ENCODE peak calls at places on chromosomes 3 and 15, in seven cellular contexts. Z, A, F, U, K, Q and D are unnamed samples.

GRCh38 chr3:134486577-134487041 is 752 bp downstream of the CEP63 start:
- DNase-seq in U (peak), Z (no peak), Q (no peak), A (no peak), F (no peak), K (peak), D (peak)

GRCh38 chr15:38030609-38031008 is 96.2 kb downstream of the TMCO5A start:
- DNase-seq in K (no peak), F (no peak), A (no peak), Z (no peak), U (no peak), Q (no peak), D (no peak)

GRCh38 chr15:72825831-72826230 is 42.3 kb upstream of the ADPGK start:
- DNase-seq in K (no peak), Z (no peak), Q (no peak), F (no peak), A (no peak), U (no peak), D (no peak)

GRCh38 chr15:40506964-40507571 is 36.3 kb downstream of the CHST14 start:
- DNase-seq in K (peak), F (peak), A (peak), Q (peak), U (peak), Z (peak), D (peak)

GRCh38 chr15:101051291-101052030 is 132.3 kb downstream of the LRRK1 start:
- DNase-seq in A (no peak), Z (no peak), Q (no peak), F (no peak), K (no peak), U (no peak), D (no peak)

GRCh38 chr15:68427961-68428360 is 4.0 kb downstream of the ITGA11 start:
- DNase-seq in Q (no peak), Z (no peak), A (no peak), U (no peak), F (no peak), K (no peak), D (no peak)

GRCh38 chr3:164208026-164208425 is 870.3 kb downstream of the SI start:
- DNase-seq in F (no peak), Z (no peak), U (no peak), A (no peak), Q (no peak), K (no peak), D (no peak)

GRCh38 chr3:49841126-49841525 is 15.2 kb downstream of the TRAIP start:
- DNase-seq in A (peak), K (peak), Q (no peak), Z (no peak), U (peak), F (no peak), D (peak)

GRCh38 chr3:45043715-45044299 is 17.7 kb downstream of the CLEC3B start:
- DNase-seq in K (no peak), Q (no peak), U (peak), A (peak), Z (no peak), F (no peak), D (peak)

GRCh38 chr15:64216722-64217428 is 54.1 kb upstream of the PPIB start:
- DNase-seq in A (no peak), Z (no peak), Q (no peak), U (no peak), F (no peak), K (no peak), D (no peak)

GRCh38 chr3:66144792-66145733 is 75.7 kb upstream of the SLC25A26 start:
- DNase-seq in U (no peak), A (no peak), K (no peak), F (no peak), Z (no peak), Q (no peak), D (peak)

GRCh38 chr3:111971533-111971932 is 7.3 kb upstream of the ABHD10 start:
- DNase-seq in U (no peak), Q (no peak), Z (no peak), F (no peak), A (no peak), K (no peak), D (no peak)

GRCh38 chr3:43735618-43736017 is 44.9 kb downstream of the ABHD5 start:
- DNase-seq in F (no peak), Z (no peak), K (no peak), Q (no peak), U (no peak), A (no peak), D (no peak)

GRCh38 chr3:46642971-46643370 is 30.6 kb downstream of the FAM240A start:
- DNase-seq in K (no peak), U (no peak), F (no peak), A (no peak), Q (no peak), Z (no peak), D (no peak)

GRCh38 chr3:20061331-20061730 is 21.1 kb downstream of the KAT2B start:
- DNase-seq in Z (no peak), K (no peak), Q (no peak), F (no peak), U (no peak), A (no peak), D (no peak)
- H3K4me3 ChIP-seq in Z (no peak), K (no peak), Q (no peak), F (no peak), U (no peak), A (no peak), D (no peak)

GRCh38 chr3:142574665-142575064 is 3.9 kb downstream of the ATR start:
- DNase-seq in K (no peak), Q (no peak), Z (no peak), A (peak), U (no peak), F (no peak), D (no peak)

GRCh38 chr3:142580061-142580423 is 1.5 kb upstream of the ATR start:
- DNase-seq in F (no peak), K (no peak), U (no peak), Z (no peak), A (no peak), Q (no peak), D (no peak)

GRCh38 chr3:142576792-142577191 is 1.7 kb downstream of the ATR start:
- DNase-seq in Q (no peak), U (no peak), Z (no peak), F (no peak), K (no peak), A (no peak), D (no peak)

GRCh38 chr3:142578309-142579223 is at the start of gene ATR:
- DNase-seq in F (peak), U (peak), K (peak), Q (peak), Z (peak), A (peak), D (peak)

DNA sequence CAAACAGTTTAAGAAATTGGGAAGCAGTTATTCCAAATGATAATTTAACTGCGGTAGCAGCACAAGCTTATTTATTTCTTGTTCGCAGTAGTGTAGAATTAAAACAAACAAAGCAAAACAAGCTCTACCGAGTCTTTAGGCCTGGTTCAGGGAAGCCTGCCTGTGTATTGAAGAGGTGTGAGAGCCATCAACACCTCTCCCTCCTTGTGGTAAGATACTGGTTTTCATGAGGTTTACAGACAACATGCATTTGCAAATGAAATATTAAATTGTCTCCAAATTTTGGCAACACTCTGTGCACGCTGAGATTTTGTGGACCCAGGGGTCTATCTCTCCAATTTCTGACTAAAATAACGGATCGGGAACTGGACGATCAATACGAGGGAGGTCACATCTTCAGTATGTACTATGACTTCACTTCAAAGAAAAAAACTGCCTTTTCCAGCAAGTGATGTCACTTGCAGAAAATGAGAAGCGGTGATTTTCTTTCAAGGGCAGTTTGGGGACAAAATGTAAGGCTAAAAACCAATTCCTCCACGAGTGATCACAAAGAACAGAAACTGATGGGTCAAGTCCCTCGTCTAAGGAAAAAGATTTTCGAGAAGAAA is 728 bp downstream of the ATR start:
- DNase-seq in F (no peak), K (peak), U (no peak), A (no peak), Z (no peak), Q (no peak), D (peak)
- TF ChIP-seq CTCF in F (no peak), K (no peak), U (no peak), A (no peak), Z (no peak), Q (no peak), D (no peak)

DNA sequence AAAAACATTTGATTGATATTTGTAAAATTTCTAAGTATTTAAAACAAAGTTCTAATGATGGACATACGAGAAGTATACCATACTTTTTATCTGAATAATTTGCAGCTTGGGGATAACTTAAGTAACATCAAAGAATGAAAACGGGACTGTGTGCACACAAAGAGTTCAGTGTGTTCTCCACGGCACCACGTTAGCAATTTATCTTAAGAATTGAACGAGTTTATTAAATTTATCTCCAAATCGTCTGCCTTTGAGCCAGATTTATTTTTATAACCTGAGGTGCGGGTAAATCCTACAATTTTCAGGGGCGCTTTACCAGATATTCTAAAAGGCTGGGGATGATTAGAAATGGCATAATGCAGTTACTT is 3.4 kb downstream of the CHD2 start:
- DNase-seq in Z (no peak), U (no peak), Q (no peak), A (no peak), F (no peak), K (no peak), D (no peak)
- H3K4me3 ChIP-seq in Z (peak), U (peak), Q (peak), A (peak), F (peak), K (peak), D (peak)

GRCh38 chr3:150407051-150407817 is 864 bp upstream of the TSC22D2 start:
- DNase-seq in U (peak), A (no peak), K (peak), F (no peak), Z (no peak), Q (no peak), D (no peak)
- TF ChIP-seq CTCF in U (no peak), A (no peak), K (no peak), F (no peak), Z (no peak), Q (no peak), D (no peak)

DNA sequence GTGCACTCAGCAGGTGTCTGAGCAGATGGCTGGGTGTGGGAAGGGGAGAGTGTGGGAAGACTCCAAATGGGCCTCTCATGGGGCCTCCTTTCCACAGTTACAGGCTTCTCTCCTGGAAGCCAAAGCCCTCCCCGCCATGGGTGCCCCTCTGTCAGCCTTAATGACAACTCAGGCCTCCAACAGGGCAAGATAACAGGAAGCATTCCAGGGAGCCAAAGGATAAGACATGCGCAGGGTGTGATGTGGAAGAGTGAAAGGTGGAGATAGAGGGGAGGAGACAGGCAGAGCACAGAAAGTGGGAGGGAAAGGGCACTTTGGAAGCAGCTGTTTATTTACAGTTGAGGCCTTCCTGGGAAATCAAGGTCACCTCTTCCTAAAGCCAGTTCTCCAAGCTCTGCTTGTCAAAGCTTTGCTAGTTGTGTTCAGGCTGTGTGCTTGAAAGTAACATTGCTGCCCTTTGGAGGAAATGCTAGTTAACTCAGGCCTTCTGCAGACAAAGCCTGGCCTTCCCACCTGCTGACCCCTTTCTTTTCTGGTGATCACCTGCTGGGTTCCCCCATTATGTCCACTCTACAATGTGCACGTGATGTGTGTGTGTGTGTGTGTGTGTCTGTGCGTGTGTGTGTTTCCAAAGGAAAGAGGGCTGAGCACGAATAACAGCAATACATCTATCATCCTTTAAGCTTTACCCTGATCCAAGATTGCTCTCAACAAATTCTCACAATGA is 35.2 kb upstream of the SMAD3 start:
- DNase-seq in A (peak), K (peak), U (no peak), Z (no peak), F (no peak), Q (no peak), D (no peak)
- H3K4me3 ChIP-seq in A (peak), K (peak), U (no peak), Z (no peak), F (no peak), Q (no peak), D (no peak)

GRCh38 chr15:55318588-55319494 is at the start of the genes PIGB and PIGBOS1:
- DNase-seq in A (peak), K (peak), F (peak), U (peak), Q (peak), Z (peak), D (peak)
- TF ChIP-seq CTCF in A (peak), K (no peak), F (no peak), U (no peak), Q (no peak), Z (no peak), D (no peak)

GRCh38 chr15:44038801-44039200 is 156.3 kb downstream of the FRMD5 start:
- DNase-seq in K (peak), Z (no peak), A (peak), U (peak), Q (no peak), F (no peak), D (peak)
- H3K4me3 ChIP-seq in K (peak), Z (no peak), A (peak), U (no peak), Q (no peak), F (no peak), D (no peak)

DNA sequence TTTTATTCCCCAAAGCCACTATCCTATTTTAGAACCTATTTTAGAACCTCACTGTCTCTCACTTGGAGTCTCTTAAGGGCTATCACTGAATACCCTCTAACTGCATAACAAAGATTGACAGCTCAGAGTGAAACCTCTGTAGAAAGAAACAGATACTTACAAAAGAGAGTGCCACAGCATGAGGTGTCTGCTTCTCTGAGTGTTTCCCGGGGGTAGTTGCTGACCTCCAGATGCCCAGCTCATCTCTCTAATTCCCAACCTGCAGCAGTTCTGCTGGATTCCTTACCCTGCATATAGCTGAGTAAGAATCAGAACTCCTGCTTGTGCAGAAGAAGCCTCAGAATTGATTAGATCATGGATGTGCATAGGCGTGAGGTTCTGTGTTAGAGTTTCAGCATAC is 34.5 kb downstream of the P3H2 start:
- DNase-seq in Z (no peak), U (no peak), A (peak), Q (no peak), K (peak), F (no peak), D (no peak)
- TF ChIP-seq CTCF in Z (no peak), U (no peak), A (no peak), Q (no peak), K (no peak), F (no peak), D (no peak)

GRCh38 chr3:116260491-116260890 is 184.8 kb downstream of the LSAMP start:
- DNase-seq in Z (no peak), F (no peak), Q (no peak), U (no peak), A (peak), K (peak), D (no peak)
- H3K4me3 ChIP-seq in Z (no peak), F (no peak), Q (no peak), U (no peak), A (no peak), K (no peak), D (no peak)